ENCODE peak calls at places on chromosomes 12 and 14, in four cellular contexts. X is fibroblast of mammary gland, Y is epithelial cell of proximal tubule, F is breast epithelium. R is an unnamed sample.

GRCh38 chr12:88896958-88897357 is 316.7 kb upstream of the KITLG start:
- DNase-seq in X (peak), Y (no peak), F (no peak), R (peak)

GRCh38 chr12:9651265-9651729 is 18.2 kb upstream of the CLEC2D start:
- DNase-seq in X (peak), Y (no peak), F (no peak), R (peak)

GRCh38 chr12:55009171-55009570 is 10.6 kb upstream of the NEUROD4 start:
- DNase-seq in X (no peak), Y (no peak), F (no peak), R (no peak)

GRCh38 chr14:68359862-68360552 is 432.9 kb downstream of the ZFP36L1 start:
- DNase-seq in X (peak), Y (no peak), F (no peak), R (peak)

GRCh38 chr12:108578813-108579212 is 16.4 kb downstream of the ISCU start:
- DNase-seq in X (no peak), Y (no peak), F (no peak), R (no peak)

GRCh38 chr14:64841772-64842490 is 37.8 kb downstream of the SPTB start:
- DNase-seq in X (no peak), Y (no peak), F (no peak), R (peak)

GRCh38 chr12:121689430-121689829 is 20.0 kb upstream of the MORN3 start:
- DNase-seq in X (no peak), Y (no peak), F (no peak), R (no peak)

GRCh38 chr12:48788852-48789775 is at the start of gene ADCY6:
- DNase-seq in X (peak), Y (no peak), F (peak), R (peak)

GRCh38 chr12:76033116-76034001 is 1.8 kb upstream of the PHLDA1 start:
- DNase-seq in X (peak), Y (no peak), F (no peak), R (no peak)

GRCh38 chr12:54479421-54479820 is 6.0 kb upstream of the GTSF1 start:
- DNase-seq in X (peak), Y (no peak), F (no peak), R (peak)

GRCh38 chr12:28222081-28222700 is 31.9 kb downstream of the CCDC91 start:
- DNase-seq in X (no peak), Y (no peak), F (no peak), R (no peak)

GRCh38 chr12:4478933-4479332 is 33.3 kb upstream of the FGF6 start:
- DNase-seq in X (no peak), Y (no peak), F (no peak), R (no peak)
- TF ChIP-seq CTCF in X (no peak), Y (no peak), F (no peak), R (no peak)

DNA sequence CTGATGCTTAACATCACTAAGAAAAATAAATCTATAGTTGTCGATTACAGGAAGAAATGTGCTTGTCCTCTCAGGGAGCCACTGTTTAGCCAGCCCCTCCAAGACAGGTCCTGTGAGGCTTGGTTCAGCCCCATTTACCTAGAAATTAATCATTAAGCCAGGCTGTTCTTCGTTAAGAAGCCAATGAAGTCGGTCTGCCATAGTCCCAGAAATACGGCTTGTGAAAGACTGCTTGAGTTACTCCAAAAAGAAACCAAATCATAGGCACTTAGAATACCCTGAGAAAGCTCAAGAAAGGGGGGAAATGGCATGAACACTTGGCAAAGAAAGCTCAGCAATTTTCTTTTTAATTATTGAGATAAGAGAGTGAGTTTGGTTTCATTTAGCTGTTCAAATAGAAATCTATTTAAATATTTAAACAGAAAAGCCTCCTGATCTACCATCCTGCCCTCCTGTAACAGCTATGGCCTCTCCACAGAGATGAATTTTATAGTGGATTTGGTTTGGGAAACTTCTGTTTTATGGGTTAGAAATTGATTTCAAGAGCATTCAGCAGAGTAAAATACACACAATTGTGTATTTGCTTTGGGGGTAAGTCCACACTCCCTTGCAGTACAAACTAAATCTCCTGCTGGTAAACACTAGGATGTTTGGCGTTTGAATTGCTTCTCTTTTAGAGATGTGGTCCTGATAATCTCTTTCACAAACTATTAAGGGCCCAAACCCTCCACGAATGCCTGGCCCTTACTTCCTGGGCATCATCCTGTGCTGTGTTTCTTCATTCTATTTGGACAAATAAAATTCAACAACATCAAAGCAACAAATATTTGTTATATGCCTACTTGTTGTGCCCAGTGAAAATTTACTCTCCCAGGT is 234.4 kb downstream of the SEC23A start:
- DNase-seq in X (no peak), Y (peak), F (no peak), R (no peak)
- TF ChIP-seq CTCF in X (no peak), Y (no peak), F (no peak), R (no peak)

GRCh38 chr12:111605931-111606625 is 7.0 kb upstream of the ATXN2 start:
- DNase-seq in X (no peak), Y (no peak), F (no peak), R (no peak)

GRCh38 chr12:111602348-111602747 is 3.2 kb upstream of the ATXN2 start:
- DNase-seq in X (no peak), Y (no peak), F (no peak), R (no peak)

GRCh38 chr12:111606651-111607232 is 7.6 kb upstream of the ATXN2 start:
- DNase-seq in X (no peak), Y (no peak), F (no peak), R (no peak)

DNA sequence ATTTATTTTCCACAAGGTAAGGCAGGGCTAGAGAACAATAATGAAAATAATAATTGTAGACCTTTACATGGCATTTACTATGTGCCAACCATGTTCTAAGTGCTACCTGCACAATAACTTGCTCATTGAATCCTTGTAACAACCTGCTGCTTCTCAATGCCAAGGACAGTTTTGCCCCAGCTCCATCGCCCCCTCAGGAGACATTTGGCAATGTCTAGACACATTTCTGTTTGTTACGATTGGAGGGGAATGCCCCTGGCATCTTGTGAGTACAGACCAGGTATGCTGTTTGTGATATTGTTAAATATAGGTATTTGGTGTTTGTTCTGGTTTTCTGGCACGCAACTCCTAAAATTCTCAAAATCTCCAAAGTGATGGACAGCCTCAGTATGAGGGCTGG is 8.1 kb upstream of the ATXN2 start:
- DNase-seq in X (no peak), Y (no peak), F (no peak), R (no peak)
- TF ChIP-seq CTCF in X (no peak), Y (peak), F (no peak), R (no peak)

DNA sequence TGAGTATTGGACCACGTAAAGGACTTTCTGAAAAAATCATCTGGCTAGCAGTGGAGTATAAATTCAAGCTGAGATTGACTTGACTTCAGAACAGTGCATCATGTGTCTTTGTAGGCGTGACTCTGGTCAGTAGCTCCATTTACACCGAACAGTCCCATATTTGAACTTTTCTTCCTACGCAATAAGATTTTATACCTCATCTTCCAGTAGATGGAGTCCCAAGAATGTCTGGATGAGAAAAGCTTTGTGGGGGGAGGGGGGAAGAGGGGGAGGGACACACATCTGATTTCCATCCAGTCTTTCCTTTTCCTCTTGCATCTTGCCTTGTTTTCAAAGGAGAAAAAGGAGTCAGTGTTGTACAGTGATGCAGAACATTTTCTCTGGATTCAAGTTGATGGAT is 241.0 kb downstream of the EMP1 start:
- DNase-seq in X (peak), Y (no peak), F (no peak), R (no peak)
- TF ChIP-seq CTCF in X (no peak), Y (no peak), F (no peak), R (no peak)

GRCh38 chr12:3193131-3193530 is 116.0 kb downstream of the TSPAN9 start:
- DNase-seq in X (no peak), Y (no peak), F (no peak), R (no peak)

GRCh38 chr12:3189282-3189681 is 112.1 kb downstream of the TSPAN9 start:
- DNase-seq in X (no peak), Y (no peak), F (no peak), R (no peak)

GRCh38 chr12:3192221-3192620 is 115.0 kb downstream of the TSPAN9 start:
- DNase-seq in X (no peak), Y (no peak), F (no peak), R (no peak)

GRCh38 chr12:3190101-3190500 is 112.9 kb downstream of the TSPAN9 start:
- DNase-seq in X (no peak), Y (no peak), F (no peak), R (no peak)

DNA sequence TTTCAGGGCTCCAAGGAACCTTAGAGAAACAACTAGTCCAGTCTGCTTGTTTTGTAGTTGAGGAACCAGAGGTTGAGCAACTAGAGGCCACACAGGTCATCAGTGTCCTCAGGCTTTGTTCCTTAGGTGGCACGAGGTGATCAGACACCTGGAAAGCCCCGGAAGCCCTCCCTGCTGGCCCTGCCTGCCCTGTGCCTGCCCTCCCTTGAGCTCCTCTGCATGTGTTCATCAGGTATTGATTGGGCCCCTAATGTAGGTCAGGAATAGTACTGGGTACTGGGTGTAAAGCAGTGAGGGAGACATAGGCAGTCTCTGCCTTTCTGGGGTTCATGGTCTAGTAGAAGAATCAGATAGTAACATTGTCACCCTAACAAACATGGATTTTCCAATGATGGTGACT is 114.3 kb downstream of the TSPAN9 start:
- DNase-seq in X (no peak), Y (no peak), F (no peak), R (no peak)
- TF ChIP-seq CTCF in X (no peak), Y (no peak), F (no peak), R (no peak)

DNA sequence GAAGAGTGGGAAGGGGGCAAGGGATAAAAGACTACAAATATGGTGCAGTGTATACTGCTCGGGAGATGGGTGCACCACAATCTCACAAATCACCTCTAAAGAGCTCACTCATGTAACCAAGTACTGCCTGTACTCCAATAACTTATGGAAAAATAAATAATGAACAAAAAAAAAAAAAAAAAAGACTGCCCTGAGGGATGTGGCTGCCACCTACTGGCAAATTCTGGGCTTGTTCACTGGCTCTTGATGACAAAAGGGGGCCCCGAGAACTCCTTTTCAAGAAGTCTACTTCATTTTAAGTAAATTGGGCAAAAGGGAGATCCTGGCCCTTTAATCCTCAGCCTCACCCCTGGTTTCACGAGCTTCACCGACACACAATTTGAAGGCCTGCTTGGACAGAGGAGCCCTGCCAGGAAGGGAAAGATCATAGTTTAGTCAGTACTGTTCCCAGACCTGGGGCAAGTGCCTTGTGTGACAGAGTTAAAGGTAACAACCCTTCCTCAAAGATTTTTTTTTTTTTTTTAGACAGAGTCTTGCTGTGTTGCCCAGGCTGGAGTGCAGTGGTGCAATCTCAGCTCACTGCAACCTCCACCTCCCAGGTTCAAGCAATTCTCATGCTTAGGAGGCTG is 26.1 kb upstream of the STAC3 start:
- DNase-seq in X (peak), Y (no peak), F (no peak), R (peak)
- TF ChIP-seq CTCF in X (peak), Y (peak), F (no peak), R (peak)

GRCh38 chr14:100988411-100988900 is 84.9 kb upstream of the RTL1 start:
- DNase-seq in X (no peak), Y (peak), F (no peak), R (no peak)
- TF ChIP-seq CTCF in X (no peak), Y (no peak), F (no peak), R (no peak)

R was measured in HFFc6.